ENCODE peak calls at places on chromosome 4, in four cellular contexts. T is head of caudate nucleus, D is EL, A is AML-193. G is an unnamed sample.
A peak's percentile ranks its signal among the peaks of the same experiment; 100 is the strongest.

GRCh38 chr4:4296283-4296846 is 6.3 kb downstream of the ZBTB49 start:
- DNase-seq in D (no peak), A (no peak), T (no peak), G (no peak)

GRCh38 chr4:154503598-154503997 is 12.0 kb upstream of the DCHS2 start:
- DNase-seq in D (peak; percentile 11), T (no peak), A (peak; percentile 4), G (no peak)

GRCh38 chr4:146654976-146655761 is 16.5 kb downstream of the POU4F2 start:
- DNase-seq in T (no peak), D (peak; percentile 27), A (no peak), G (peak; percentile 41)

GRCh38 chr4:41369680-41370079 is 113.0 kb downstream of the UCHL1 start:
- DNase-seq in D (peak; percentile 6), T (peak; percentile 55), A (no peak), G (no peak)

GRCh38 chr4:3276961-3277360 is 15.9 kb upstream of the RGS12 start:
- DNase-seq in D (no peak), A (no peak), T (peak; percentile 54), G (no peak)

GRCh38 chr4:41044165-41044564 is 170.2 kb downstream of the APBB2 start:
- DNase-seq in T (no peak), D (no peak), A (no peak), G (no peak)

GRCh38 chr4:9976781-9977180 is 44.5 kb downstream of the SLC2A9 start:
- DNase-seq in A (no peak), D (no peak), T (no peak), G (no peak)

GRCh38 chr4:106344324-106344970 is 24.1 kb downstream of the GIMD1 start:
- DNase-seq in D (peak; percentile 40), T (no peak), A (no peak), G (no peak)

GRCh38 chr4:64158648-64159326 is 250.5 kb downstream of the TECRL start:
- DNase-seq in A (peak; percentile 77), D (peak; percentile 15), T (peak; percentile 57), G (peak; percentile 75)

GRCh38 chr4:97587912-97588311 is 555.4 kb downstream of the STPG2 start:
- DNase-seq in A (no peak), T (no peak), D (no peak), G (no peak)

GRCh38 chr4:186684220-186684619 is 39.4 kb downstream of the FAT1 start:
- DNase-seq in T (no peak), D (no peak), A (no peak), G (no peak)

GRCh38 chr4:159047478-159048165 is 55.3 kb upstream of the RAPGEF2 start:
- DNase-seq in A (no peak), D (peak; percentile 56), T (no peak), G (no peak)

GRCh38 chr4:109216085-109216696 is 86.3 kb downstream of the COL25A1 start:
- DNase-seq in D (no peak), T (no peak), A (no peak), G (no peak)

GRCh38 chr4:55435136-55435535 is 39.4 kb downstream of the TMEM165 start:
- DNase-seq in A (no peak), T (no peak), D (peak; percentile 19), G (no peak)

GRCh38 chr4:169048867-169049266 is 38.8 kb upstream of the CBR4 start:
- DNase-seq in D (no peak), T (no peak), A (no peak), G (no peak)

GRCh38 chr4:137664055-137664405 is 131.7 kb upstream of the PCDH18 start:
- DNase-seq in D (peak; percentile 77), T (no peak), A (no peak), G (no peak)

GRCh38 chr4:7325541-7325940 is 109.2 kb downstream of the PSAPL1 start:
- DNase-seq in T (no peak), A (no peak), D (no peak), G (no peak)

GRCh38 chr4:153255233-153255632 is 51.0 kb downstream of the TRIM2 start:
- DNase-seq in D (no peak), A (no peak), T (no peak), G (no peak)

GRCh38 chr4:15562623-15563022 is 92.5 kb downstream of the FBXL5 start:
- DNase-seq in A (no peak), T (no peak), D (no peak), G (no peak)

GRCh38 chr4:32140636-32141035 is 1420.5 kb downstream of the PCDH7 start:
- DNase-seq in D (no peak), T (no peak), A (peak; percentile 78), G (no peak)

G was measured in neural crest cell.